ENCODE peak calls at places on chromosomes 2 and 18, in seven cellular contexts. One of them, this sample, is unnamed.

GRCh38 chr2:100786297-100786658 is 33.7 kb upstream of the NPAS2 start:
- DNase-seq in K562: no peak
- DNase-seq in H1: no peak
- DNase-seq in HCT116: no peak
- DNase-seq in Panc1: no peak
- DNase-seq in HepG2: no peak
- DNase-seq in GM12878: no peak
- DNase-seq in this sample: no peak

GRCh38 chr2:223998983-223999382 is 40.1 kb downstream of the SERPINE2 start:
- DNase-seq in K562: no peak
- DNase-seq in H1: no peak
- DNase-seq in HCT116: no peak
- DNase-seq in Panc1: no peak
- DNase-seq in HepG2: no peak
- DNase-seq in GM12878: no peak
- DNase-seq in this sample: no peak

GRCh38 chr2:33475381-33476099 is 909 bp upstream of the RASGRP3 start:
- DNase-seq in K562: peak; percentile 37
- DNase-seq in H1: peak; percentile 76
- DNase-seq in HCT116: peak; percentile 78
- DNase-seq in Panc1: peak; percentile 87
- DNase-seq in HepG2: peak; percentile 61
- DNase-seq in GM12878: no peak
- DNase-seq in this sample: peak; percentile 55

GRCh38 chr2:239286901-239287300 is 113.9 kb downstream of the HDAC4 start:
- DNase-seq in K562: no peak
- DNase-seq in H1: no peak
- DNase-seq in HCT116: no peak
- DNase-seq in Panc1: no peak
- DNase-seq in HepG2: no peak
- DNase-seq in GM12878: no peak
- DNase-seq in this sample: no peak

GRCh38 chr2:192886636-192887035 is 691.9 kb upstream of the TMEFF2 start:
- DNase-seq in K562: no peak
- DNase-seq in H1: no peak
- DNase-seq in HCT116: no peak
- DNase-seq in Panc1: no peak
- DNase-seq in HepG2: no peak
- DNase-seq in GM12878: no peak
- DNase-seq in this sample: no peak

GRCh38 chr2:95334916-95335641 is 37.9 kb downstream of the KCNIP3 start:
- DNase-seq in K562: no peak
- DNase-seq in H1: no peak
- DNase-seq in HCT116: no peak
- DNase-seq in Panc1: no peak
- DNase-seq in HepG2: no peak
- DNase-seq in GM12878: no peak
- DNase-seq in this sample: no peak

GRCh38 chr2:46657042-46657504 is 177.7 kb downstream of the TMEM247 start:
- DNase-seq in K562: peak; percentile 35
- DNase-seq in H1: no peak
- DNase-seq in HCT116: peak; percentile 54
- DNase-seq in Panc1: no peak
- DNase-seq in HepG2: peak; percentile 49
- DNase-seq in GM12878: no peak
- DNase-seq in this sample: peak; percentile 52

GRCh38 chr2:38233231-38233983 is 143.7 kb downstream of the ATL2 start:
- DNase-seq in K562: no peak
- DNase-seq in H1: no peak
- DNase-seq in HCT116: no peak
- DNase-seq in Panc1: no peak
- DNase-seq in HepG2: no peak
- DNase-seq in GM12878: no peak
- DNase-seq in this sample: no peak

GRCh38 chr2:193373139-193373538 is 1178.4 kb upstream of the TMEFF2 start:
- DNase-seq in K562: no peak
- DNase-seq in H1: no peak
- DNase-seq in HCT116: no peak
- DNase-seq in Panc1: no peak
- DNase-seq in HepG2: no peak
- DNase-seq in GM12878: no peak
- DNase-seq in this sample: no peak

GRCh38 chr18:31010601-31011000 is 31.9 kb downstream of the DSC3 start:
- DNase-seq in K562: no peak
- DNase-seq in H1: no peak
- DNase-seq in HCT116: no peak
- DNase-seq in Panc1: no peak
- DNase-seq in HepG2: no peak
- DNase-seq in GM12878: no peak
- DNase-seq in this sample: no peak

GRCh38 chr2:128803222-128803621 is 484.6 kb upstream of the HS6ST1 start:
- DNase-seq in K562: no peak
- DNase-seq in H1: no peak
- DNase-seq in HCT116: no peak
- DNase-seq in Panc1: no peak
- DNase-seq in HepG2: no peak
- DNase-seq in GM12878: no peak
- DNase-seq in this sample: no peak
- TF ChIP-seq SIN3A in K562: no peak
- TF ChIP-seq SIN3A in H1: no peak
- TF ChIP-seq SIN3A in HCT116: no peak
- TF ChIP-seq SIN3A in Panc1: no peak
- TF ChIP-seq SIN3A in HepG2: no peak
- TF ChIP-seq SIN3A in GM12878: no peak
- TF ChIP-seq SIN3A in this sample: no peak

GRCh38 chr2:55420901-55421300 is 1.2 kb upstream of the CCDC88A start:
- DNase-seq in K562: no peak
- DNase-seq in H1: no peak
- DNase-seq in HCT116: no peak
- DNase-seq in Panc1: no peak
- DNase-seq in HepG2: no peak
- DNase-seq in GM12878: no peak
- DNase-seq in this sample: no peak
- TF ChIP-seq SIN3A in K562: no peak
- TF ChIP-seq SIN3A in H1: no peak
- TF ChIP-seq SIN3A in HCT116: no peak
- TF ChIP-seq SIN3A in Panc1: no peak
- TF ChIP-seq SIN3A in HepG2: no peak
- TF ChIP-seq SIN3A in GM12878: no peak
- TF ChIP-seq SIN3A in this sample: no peak

DNA sequence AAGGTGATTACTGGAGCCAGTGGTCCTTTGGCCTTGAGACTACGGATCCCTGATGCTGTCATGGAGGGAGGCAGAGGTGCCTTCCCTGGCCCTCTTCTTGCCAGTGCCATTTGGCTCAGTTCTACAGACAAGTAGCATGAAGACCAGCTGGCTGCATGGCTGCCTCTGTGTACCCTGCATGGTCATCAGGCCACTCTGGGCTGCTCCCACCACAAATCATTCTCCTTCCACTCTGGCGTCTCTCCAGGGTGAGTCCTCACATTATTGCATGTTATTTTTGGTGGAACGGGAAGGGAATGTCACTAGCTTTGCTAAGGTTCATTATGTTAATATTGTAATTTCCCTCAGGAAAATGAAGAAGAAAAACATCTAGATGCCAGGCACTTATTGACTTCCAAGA is 229.8 kb downstream of the VAPA start:
- DNase-seq in K562: no peak
- DNase-seq in H1: no peak
- DNase-seq in HCT116: no peak
- DNase-seq in Panc1: no peak
- DNase-seq in HepG2: no peak
- DNase-seq in GM12878: no peak
- DNase-seq in this sample: no peak
- TF ChIP-seq SIN3A in K562: no peak
- TF ChIP-seq SIN3A in H1: no peak
- TF ChIP-seq SIN3A in HCT116: no peak
- TF ChIP-seq SIN3A in Panc1: no peak
- TF ChIP-seq SIN3A in HepG2: no peak
- TF ChIP-seq SIN3A in GM12878: no peak
- TF ChIP-seq SIN3A in this sample: no peak

GRCh38 chr18:8724452-8724851 is 19.1 kb downstream of the MTCL1 start:
- DNase-seq in K562: no peak
- DNase-seq in H1: no peak
- DNase-seq in HCT116: no peak
- DNase-seq in Panc1: no peak
- DNase-seq in HepG2: no peak
- DNase-seq in GM12878: no peak
- DNase-seq in this sample: no peak
- TF ChIP-seq SIN3A in K562: no peak
- TF ChIP-seq SIN3A in H1: no peak
- TF ChIP-seq SIN3A in HCT116: no peak
- TF ChIP-seq SIN3A in Panc1: no peak
- TF ChIP-seq SIN3A in HepG2: no peak
- TF ChIP-seq SIN3A in GM12878: no peak
- TF ChIP-seq SIN3A in this sample: no peak

This sample was measured in SK-N-SH.